ENCODE peak calls at places on chromosomes 13 and 19, in nine cellular contexts. T, Z, F, E, I, A, O, V and C are unnamed samples.

GRCh38 chr13:54637377-54637776 is 1608.8 kb downstream of the OLFM4 start:
- DNase-seq in O (no peak), F (peak; percentile 84), I (no peak), T (no peak), A (peak; percentile 60), Z (no peak), E (peak; percentile 56), V (no peak), C (peak; percentile 7)

GRCh38 chr13:103788061-103788652 is 721.9 kb upstream of the SLC10A2 start:
- DNase-seq in T (no peak), O (no peak), A (peak; percentile 39), Z (no peak), F (peak; percentile 25), V (no peak), I (no peak), E (no peak), C (peak; percentile 10)

GRCh38 chr13:112767506-112768471 is 78.0 kb downstream of the ATP11A start:
- DNase-seq in V (no peak), E (no peak), Z (no peak), A (no peak), I (no peak), O (no peak), T (no peak), F (no peak), C (no peak)

GRCh38 chr13:72521965-72522661 is 205.3 kb downstream of the MZT1 start:
- DNase-seq in T (no peak), I (no peak), Z (peak; percentile 46), O (no peak), A (no peak), V (no peak), F (peak; percentile 10), E (no peak), C (no peak)

GRCh38 chr13:93307166-93307565 is 80.6 kb downstream of the GPC6 start:
- DNase-seq in O (no peak), E (no peak), F (no peak), I (no peak), V (no peak), Z (no peak), A (no peak), T (peak; percentile 43), C (no peak)

GRCh38 chr13:24893863-24894262 is 129.9 kb downstream of the RNF17 start:
- DNase-seq in V (no peak), T (no peak), A (no peak), E (no peak), Z (peak; percentile 36), I (no peak), O (no peak), F (no peak), C (no peak)

GRCh38 chr13:59834801-59835200 is 328.9 kb downstream of the DIAPH3 start:
- DNase-seq in E (no peak), A (no peak), O (no peak), F (no peak), I (no peak), Z (no peak), T (peak; percentile 41), V (no peak), C (no peak)

GRCh38 chr19:3231288-3231687 is 6.8 kb downstream of the CELF5 start:
- DNase-seq in I (no peak), O (no peak), V (no peak), F (no peak), Z (no peak), A (no peak), T (no peak), E (no peak), C (no peak)

GRCh38 chr13:26475176-26476110 is 82.0 kb upstream of the WASF3 start:
- DNase-seq in A (peak; percentile 82), F (no peak), Z (no peak), O (no peak), T (no peak), I (no peak), V (no peak), E (peak; percentile 37), C (no peak)

GRCh38 chr13:33490461-33491327 is 205.1 kb upstream of the STARD13 start:
- DNase-seq in I (no peak), Z (no peak), A (peak; percentile 89), V (no peak), F (no peak), E (peak; percentile 66), T (peak; percentile 23), O (no peak), C (no peak)

GRCh38 chr13:80048802-80049201 is 292.1 kb downstream of the SPRY2 start:
- DNase-seq in I (peak; percentile 13), F (peak; percentile 75), O (peak; percentile 11), Z (no peak), T (peak; percentile 99), V (peak; percentile 66), A (peak; percentile 38), E (peak; percentile 47), C (peak; percentile 91)

GRCh38 chr19:35670686-35671085 is 4.4 kb downstream of the UPK1A start:
- DNase-seq in A (no peak), I (no peak), F (no peak), V (no peak), O (no peak), E (no peak), Z (no peak), T (no peak), C (no peak)

GRCh38 chr19:50624949-50625600 is 14.6 kb downstream of the SYT3 start:
- DNase-seq in O (no peak), F (no peak), V (no peak), A (no peak), T (no peak), Z (no peak), I (no peak), E (no peak), C (no peak)

GRCh38 chr13:95627590-95627989 is 16.9 kb downstream of the DZIP1 start:
- DNase-seq in T (peak; percentile 76), F (no peak), O (no peak), A (no peak), E (no peak), I (no peak), Z (no peak), V (no peak), C (no peak)

GRCh38 chr13:98111168-98112098 is 31.5 kb upstream of the FARP1 start:
- DNase-seq in O (no peak), I (no peak), T (no peak), E (no peak), A (no peak), V (no peak), Z (no peak), F (no peak), C (no peak)

GRCh38 chr13:113474179-113474578 is 16.3 kb downstream of the DCUN1D2 start:
- DNase-seq in T (peak; percentile 23), O (no peak), I (no peak), A (no peak), V (no peak), Z (no peak), F (no peak), E (no peak), C (no peak)

GRCh38 chr13:23349127-23349897 is 84.2 kb downstream of the SACS start:
- DNase-seq in E (no peak), T (peak; percentile 71), V (no peak), I (no peak), A (no peak), Z (no peak), F (no peak), O (no peak), C (no peak)

GRCh38 chr13:23347601-23348000 is 85.9 kb downstream of the SACS start:
- DNase-seq in V (no peak), O (no peak), I (no peak), Z (no peak), T (no peak), F (no peak), A (no peak), E (no peak), C (no peak)

GRCh38 chr13:23348270-23349126 is 85.0 kb downstream of the SACS start:
- DNase-seq in V (no peak), F (peak; percentile 30), T (peak; percentile 43), E (no peak), O (no peak), A (peak; percentile 14), I (no peak), Z (no peak), C (no peak)

GRCh38 chr13:23352161-23352560 is 81.3 kb downstream of the SACS start:
- DNase-seq in A (no peak), F (no peak), V (no peak), T (no peak), I (no peak), O (no peak), E (no peak), Z (peak; percentile 69), C (no peak)

GRCh38 chr13:23350009-23350408 is 83.5 kb downstream of the SACS start:
- DNase-seq in F (peak; percentile 51), Z (no peak), I (no peak), O (no peak), V (no peak), T (peak; percentile 67), A (no peak), E (no peak), C (no peak)
- TF ChIP-seq EZH2phosphoT487 in F (no peak), Z (no peak), I (no peak), O (no peak), V (no peak), T (no peak), A (no peak), E (no peak), C (no peak)

GRCh38 chr19:38278751-38279150 is 14.4 kb downstream of the SPINT2 start:
- DNase-seq in O (no peak), A (no peak), Z (no peak), F (no peak), T (no peak), E (no peak), V (no peak), I (no peak), C (no peak)
- H3K4me1 ChIP-seq in O (peaks cover 6% of the 10 kb centered on the region), A (no peaks in the 10 kb centered on the region), Z (peaks cover 6% of the 10 kb centered on the region), F (peaks cover 22% of the 10 kb centered on the region), T (peaks cover 33% of the 10 kb centered on the region), E (peaks cover 5% of the 10 kb centered on the region), V (no peaks in the 10 kb centered on the region), I (peaks cover 4% of the 10 kb centered on the region), C (peaks cover 25% of the 10 kb centered on the region)

GRCh38 chr19:10929402-10929794 is 787 bp downstream of the TIMM29 start:
- DNase-seq in Z (no peak), F (peak; percentile 43), E (peak; percentile 46), I (no peak), V (no peak), T (peak; percentile 25), O (no peak), A (peak; percentile 44), C (no peak)
- TF ChIP-seq EZH2phosphoT487 in Z (no peak), F (no peak), E (no peak), I (no peak), V (no peak), T (no peak), O (no peak), A (no peak), C (no peak)

DNA sequence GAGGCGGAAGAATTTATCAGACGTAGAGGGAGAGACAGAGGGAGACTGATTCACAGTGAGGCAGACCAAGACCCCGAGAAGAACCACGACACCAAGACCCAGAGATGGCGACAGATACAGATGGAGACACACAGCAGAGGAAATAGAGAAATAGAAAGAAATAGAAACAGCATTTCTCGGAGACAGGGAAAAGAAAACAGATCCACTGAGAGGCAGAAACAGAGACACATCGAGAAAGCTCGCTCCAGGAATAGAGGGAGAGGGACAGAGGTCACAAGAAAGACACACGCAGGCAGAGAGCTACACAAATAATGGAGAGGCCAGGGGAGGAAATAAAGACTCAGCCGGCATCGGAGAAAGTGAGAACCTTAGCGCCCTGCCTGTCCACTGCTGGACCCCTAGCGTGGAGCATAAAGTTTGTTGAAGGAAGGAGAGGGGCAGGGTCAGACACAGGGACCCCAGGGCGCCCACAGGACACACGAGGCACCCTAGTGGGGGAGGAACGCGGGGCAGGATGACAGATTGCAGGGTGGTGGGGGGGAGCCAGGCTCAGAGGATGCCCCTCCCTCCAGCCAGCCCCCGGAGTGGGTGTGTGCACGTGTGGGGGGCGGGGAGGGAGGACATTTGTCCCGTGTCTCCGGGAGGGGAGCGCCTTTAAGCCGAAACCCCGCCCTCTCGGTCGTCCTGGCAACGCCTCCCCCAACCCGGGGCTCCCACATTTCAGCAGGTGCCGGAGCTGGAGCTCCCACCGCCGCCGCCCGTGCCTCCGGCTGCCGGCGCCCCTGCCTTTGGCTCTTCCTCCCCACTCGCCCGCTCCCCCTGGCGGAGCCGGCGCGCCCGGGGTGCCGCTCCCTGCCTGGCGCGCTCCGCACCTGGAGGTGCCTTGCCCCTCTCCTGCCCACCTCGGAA is at the start of gene PRKCG:
- DNase-seq in T (peak; percentile 45), I (no peak), Z (peak; percentile 76), E (peak; percentile 87), V (no peak), A (peak; percentile 90), F (peak; percentile 82), O (no peak), C (peak; percentile 52)
- H3K4me1 ChIP-seq in T (peaks cover 8% of the 10 kb centered on the region), I (peaks cover 21% of the 10 kb centered on the region), Z (peaks cover 14% of the 10 kb centered on the region), E (peaks cover 25% of the 10 kb centered on the region), V (no peaks in the 10 kb centered on the region), A (peaks cover 37% of the 10 kb centered on the region), F (peaks cover 8% of the 10 kb centered on the region), O (peaks cover 3% of the 10 kb centered on the region), C (peaks cover 20% of the 10 kb centered on the region)